ENCODE peak calls at places on chromosomes 5 and 9, in five cellular contexts. One of them, this sample, is unnamed.
A peak's percentile ranks its signal among the peaks of the same experiment; 100 is the strongest.

GRCh38 chr9:23820731-23821399 is 5.2 kb downstream of the ELAVL2 start:
- DNase-seq in PC-9: no peak
- DNase-seq in thyroid gland: no peak
- DNase-seq in mesendoderm: peak; percentile 71
- DNase-seq in uterus: no peak
- DNase-seq in this sample: no peak

GRCh38 chr5:158152151-158152550 is 293.2 kb upstream of the CLINT1 start:
- DNase-seq in PC-9: no peak
- DNase-seq in thyroid gland: no peak
- DNase-seq in mesendoderm: no peak
- DNase-seq in uterus: no peak
- DNase-seq in this sample: no peak

GRCh38 chr9:34459941-34460340 is 1.3 kb downstream of the DNAI1 start:
- DNase-seq in PC-9: no peak
- DNase-seq in thyroid gland: no peak
- DNase-seq in mesendoderm: no peak
- DNase-seq in uterus: no peak
- DNase-seq in this sample: no peak

GRCh38 chr9:22111871-22112247 is 102.8 kb upstream of the CDKN2B start:
- DNase-seq in PC-9: no peak
- DNase-seq in thyroid gland: no peak
- DNase-seq in mesendoderm: no peak
- DNase-seq in uterus: no peak
- DNase-seq in this sample: no peak

GRCh38 chr5:149205625-149206523 is 64.6 kb downstream of the ABLIM3 start:
- DNase-seq in PC-9: peak; percentile 78
- DNase-seq in thyroid gland: peak; percentile 22
- DNase-seq in mesendoderm: no peak
- DNase-seq in uterus: peak; percentile 28
- DNase-seq in this sample: no peak

GRCh38 chr9:134848504-134848903 is 32.1 kb upstream of the FCN2 start:
- DNase-seq in PC-9: no peak
- DNase-seq in thyroid gland: no peak
- DNase-seq in mesendoderm: no peak
- DNase-seq in uterus: no peak
- DNase-seq in this sample: no peak

GRCh38 chr9:72213906-72214305 is 64.7 kb downstream of the GDA start:
- DNase-seq in PC-9: no peak
- DNase-seq in thyroid gland: no peak
- DNase-seq in mesendoderm: no peak
- DNase-seq in uterus: no peak
- DNase-seq in this sample: no peak

GRCh38 chr5:161548472-161549094 is 2.1 kb upstream of the GABRB2 start:
- DNase-seq in PC-9: no peak
- DNase-seq in thyroid gland: no peak
- DNase-seq in mesendoderm: peak; percentile 60
- DNase-seq in uterus: no peak
- DNase-seq in this sample: no peak

GRCh38 chr5:174309131-174309845 is 263.8 kb downstream of the NSG2 start:
- DNase-seq in PC-9: no peak
- DNase-seq in thyroid gland: no peak
- DNase-seq in mesendoderm: no peak
- DNase-seq in uterus: no peak
- DNase-seq in this sample: no peak

GRCh38 chr9:86990276-86990675 is 43.0 kb upstream of the GAS1 start:
- DNase-seq in PC-9: no peak
- DNase-seq in thyroid gland: no peak
- DNase-seq in mesendoderm: no peak
- DNase-seq in uterus: no peak
- DNase-seq in this sample: no peak

GRCh38 chr5:174300941-174301761 is 255.6 kb downstream of the NSG2 start:
- DNase-seq in PC-9: no peak
- DNase-seq in thyroid gland: peak; percentile 3
- DNase-seq in mesendoderm: peak; percentile 83
- DNase-seq in uterus: no peak
- DNase-seq in this sample: no peak

GRCh38 chr5:135173662-135174290 is 139.7 kb upstream of the PITX1 start:
- DNase-seq in PC-9: no peak
- DNase-seq in thyroid gland: no peak
- DNase-seq in mesendoderm: peak; percentile 30
- DNase-seq in uterus: no peak
- DNase-seq in this sample: no peak

GRCh38 chr5:1244976-1245375 is 19.8 kb downstream of the SLC6A18 start:
- DNase-seq in PC-9: peak; percentile 40
- DNase-seq in thyroid gland: no peak
- DNase-seq in mesendoderm: no peak
- DNase-seq in uterus: no peak
- DNase-seq in this sample: no peak

GRCh38 chr9:136609838-136610311 is 52.8 kb upstream of the EGFL7 start:
- DNase-seq in PC-9: no peak
- DNase-seq in thyroid gland: no peak
- DNase-seq in mesendoderm: no peak
- DNase-seq in uterus: no peak
- DNase-seq in this sample: no peak

GRCh38 chr9:124475868-124476690 is 25.8 kb downstream of the ADGRD2 start:
- DNase-seq in PC-9: no peak
- DNase-seq in thyroid gland: no peak
- DNase-seq in mesendoderm: no peak
- DNase-seq in uterus: no peak
- DNase-seq in this sample: no peak

GRCh38 chr9:77751341-77752091 is 103.4 kb upstream of the GNA14 start:
- DNase-seq in PC-9: peak; percentile 28
- DNase-seq in thyroid gland: no peak
- DNase-seq in mesendoderm: peak; percentile 81
- DNase-seq in uterus: peak; percentile 51
- DNase-seq in this sample: no peak

GRCh38 chr5:142935014-142935413 is 164.8 kb downstream of the ARHGAP26 start:
- DNase-seq in PC-9: no peak
- DNase-seq in thyroid gland: no peak
- DNase-seq in mesendoderm: no peak
- DNase-seq in uterus: no peak
- DNase-seq in this sample: no peak

GRCh38 chr9:118522093-118523028 is 818.2 kb downstream of the TLR4 start:
- DNase-seq in PC-9: peak; percentile 36
- DNase-seq in thyroid gland: peak; percentile 54
- DNase-seq in mesendoderm: peak; percentile 90
- DNase-seq in uterus: peak; percentile 17
- DNase-seq in this sample: no peak

GRCh38 chr9:4382722-4383317 is 83.0 kb upstream of the GLIS3 start:
- DNase-seq in PC-9: peak; percentile 6
- DNase-seq in thyroid gland: no peak
- DNase-seq in mesendoderm: peak; percentile 51
- DNase-seq in uterus: no peak
- DNase-seq in this sample: peak; percentile 7

GRCh38 chr5:135721548-135722090 is 112.8 kb upstream of the SLC25A48 start:
- DNase-seq in PC-9: no peak
- DNase-seq in thyroid gland: no peak
- DNase-seq in mesendoderm: no peak
- DNase-seq in uterus: no peak
- DNase-seq in this sample: no peak

GRCh38 chr9:16869140-16869903 is 1.1 kb downstream of the BNC2 start:
- DNase-seq in PC-9: no peak
- DNase-seq in thyroid gland: no peak
- DNase-seq in mesendoderm: peak; percentile 44
- DNase-seq in uterus: peak; percentile 58
- DNase-seq in this sample: no peak

GRCh38 chr5:72013741-72014703 is 93.3 kb upstream of the MAP1B start:
- DNase-seq in PC-9: no peak
- DNase-seq in thyroid gland: no peak
- DNase-seq in mesendoderm: peak; percentile 13
- DNase-seq in uterus: no peak
- DNase-seq in this sample: no peak

GRCh38 chr5:37787742-37788141 is 52.1 kb downstream of the GDNF start:
- DNase-seq in PC-9: no peak
- DNase-seq in thyroid gland: no peak
- DNase-seq in mesendoderm: no peak
- DNase-seq in uterus: no peak
- DNase-seq in this sample: no peak

GRCh38 chr9:133492061-133493021 is 13.4 kb upstream of the SLC2A6 start:
- DNase-seq in PC-9: no peak
- DNase-seq in thyroid gland: peak; percentile 82
- DNase-seq in mesendoderm: no peak
- DNase-seq in uterus: no peak
- DNase-seq in this sample: no peak

GRCh38 chr5:117054808-117055398 is 480.3 kb upstream of the SEMA6A start:
- DNase-seq in PC-9: no peak
- DNase-seq in thyroid gland: no peak
- DNase-seq in mesendoderm: no peak
- DNase-seq in uterus: no peak
- DNase-seq in this sample: no peak

GRCh38 chr5:1876708-1877433 is 5.9 kb downstream of the IRX4 start:
- DNase-seq in PC-9: no peak
- DNase-seq in thyroid gland: no peak
- DNase-seq in mesendoderm: peak; percentile 16
- DNase-seq in uterus: no peak
- DNase-seq in this sample: no peak

GRCh38 chr9:129208191-129209091 is 30.4 kb upstream of the IER5L start:
- DNase-seq in PC-9: no peak
- DNase-seq in thyroid gland: no peak
- DNase-seq in mesendoderm: peak; percentile 93
- DNase-seq in uterus: no peak
- DNase-seq in this sample: peak; percentile 23

GRCh38 chr9:128685636-128686489 is 3.2 kb upstream of the SET start:
- DNase-seq in PC-9: no peak
- DNase-seq in thyroid gland: peak; percentile 45
- DNase-seq in mesendoderm: no peak
- DNase-seq in uterus: no peak
- DNase-seq in this sample: no peak

GRCh38 chr5:151351675-151352074 is 4.3 kb upstream of the SLC36A2 start:
- DNase-seq in PC-9: no peak
- DNase-seq in thyroid gland: no peak
- DNase-seq in mesendoderm: no peak
- DNase-seq in uterus: no peak
- DNase-seq in this sample: no peak

GRCh38 chr9:125889122-125889523 is 141.9 kb downstream of the PBX3 start:
- DNase-seq in PC-9: no peak
- DNase-seq in thyroid gland: peak; percentile 15
- DNase-seq in mesendoderm: no peak
- DNase-seq in uterus: no peak
- DNase-seq in this sample: no peak

GRCh38 chr5:14107536-14107935 is 35.6 kb upstream of the TRIO start:
- DNase-seq in PC-9: no peak
- DNase-seq in thyroid gland: no peak
- DNase-seq in mesendoderm: no peak
- DNase-seq in uterus: no peak
- DNase-seq in this sample: no peak

GRCh38 chr9:113996531-113997001 is 81.5 kb downstream of the AMBP start:
- DNase-seq in PC-9: no peak
- DNase-seq in thyroid gland: no peak
- DNase-seq in mesendoderm: no peak
- DNase-seq in uterus: peak; percentile 3
- DNase-seq in this sample: no peak
- H3K4me1 ChIP-seq in PC-9: no peaks in the 10 kb centered on the region
- H3K4me1 ChIP-seq in thyroid gland: peaks cover 32% of the 10 kb centered on the region
- H3K4me1 ChIP-seq in mesendoderm: no peaks in the 10 kb centered on the region
- H3K4me1 ChIP-seq in uterus: peaks cover 11% of the 10 kb centered on the region
- H3K4me1 ChIP-seq in this sample: no peaks in the 10 kb centered on the region

DNA sequence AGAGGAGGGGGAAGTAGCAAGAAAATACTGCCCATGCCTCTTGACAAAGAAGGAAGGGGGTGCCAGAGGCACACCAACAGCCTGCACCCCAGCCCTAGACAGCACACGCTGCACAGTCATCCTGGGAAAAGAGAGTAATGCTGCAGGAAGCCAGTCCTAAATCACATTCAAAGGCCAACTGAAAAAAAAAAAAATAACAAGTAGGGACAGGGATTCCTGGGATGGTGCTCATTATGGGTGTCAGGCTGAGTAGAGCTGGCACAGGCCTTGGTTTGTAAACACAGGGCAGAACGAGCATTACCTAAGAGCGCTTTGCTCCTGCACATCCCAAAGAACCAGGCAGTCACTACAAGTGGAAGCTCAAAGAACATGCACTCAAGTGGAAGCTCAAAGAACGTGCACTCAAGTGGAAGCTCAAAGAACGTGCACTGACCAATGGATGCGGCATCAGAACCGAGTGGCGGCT is 7.8 kb downstream of the RAPGEF1 start:
- DNase-seq in PC-9: no peak
- DNase-seq in thyroid gland: peak; percentile 89
- DNase-seq in mesendoderm: no peak
- DNase-seq in uterus: no peak
- DNase-seq in this sample: no peak
- H3K4me1 ChIP-seq in PC-9: peaks cover 58% of the 10 kb centered on the region
- H3K4me1 ChIP-seq in thyroid gland: peaks cover 19% of the 10 kb centered on the region
- H3K4me1 ChIP-seq in mesendoderm: peaks cover 10% of the 10 kb centered on the region
- H3K4me1 ChIP-seq in uterus: no peaks in the 10 kb centered on the region
- H3K4me1 ChIP-seq in this sample: peaks cover 86% of the 10 kb centered on the region

DNA sequence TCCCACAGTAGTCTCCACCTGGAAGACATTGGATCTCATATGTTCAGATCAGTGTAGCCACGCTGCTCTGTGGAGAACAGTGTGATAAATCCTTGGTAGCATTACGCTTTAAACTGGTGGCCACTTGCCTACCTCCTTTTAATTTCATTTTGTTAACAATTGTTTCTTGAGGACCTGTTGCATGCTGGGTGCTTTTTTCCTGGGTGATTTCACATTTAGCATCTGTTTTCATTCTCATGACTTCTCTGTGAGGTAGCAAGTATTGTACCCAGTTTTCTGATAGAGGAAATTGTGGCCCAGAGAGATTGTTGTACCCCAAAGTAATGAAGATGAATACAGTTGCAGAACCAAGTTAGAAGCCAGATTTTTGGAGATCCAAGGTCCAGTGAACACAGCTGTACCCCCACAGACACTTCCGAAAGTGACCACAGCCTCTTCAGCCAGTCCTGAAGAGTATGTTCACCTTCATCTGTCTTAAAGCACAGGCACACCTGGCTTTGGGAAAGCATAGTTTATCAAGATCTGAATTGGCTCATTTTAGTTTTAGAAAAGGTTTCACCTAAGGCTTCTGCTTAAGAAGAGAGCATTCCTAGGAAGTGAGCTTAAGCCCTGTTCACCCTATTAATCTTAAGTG is 75.2 kb downstream of the F2RL2 start:
- DNase-seq in PC-9: no peak
- DNase-seq in thyroid gland: no peak
- DNase-seq in mesendoderm: no peak
- DNase-seq in uterus: no peak
- DNase-seq in this sample: no peak
- H3K4me1 ChIP-seq in PC-9: no peaks in the 10 kb centered on the region
- H3K4me1 ChIP-seq in thyroid gland: peaks cover 23% of the 10 kb centered on the region
- H3K4me1 ChIP-seq in mesendoderm: peaks cover 5% of the 10 kb centered on the region
- H3K4me1 ChIP-seq in uterus: no peaks in the 10 kb centered on the region
- H3K4me1 ChIP-seq in this sample: peaks cover 64% of the 10 kb centered on the region

GRCh38 chr5:173041881-173042481 is 14.2 kb upstream of the CREBRF start:
- DNase-seq in PC-9: no peak
- DNase-seq in thyroid gland: no peak
- DNase-seq in mesendoderm: no peak
- DNase-seq in uterus: no peak
- DNase-seq in this sample: no peak

GRCh38 chr5:173045481-173045880 is 10.7 kb upstream of the CREBRF start:
- DNase-seq in PC-9: no peak
- DNase-seq in thyroid gland: no peak
- DNase-seq in mesendoderm: peak; percentile 59
- DNase-seq in uterus: no peak
- DNase-seq in this sample: no peak

GRCh38 chr5:173047838-173048105 is 8.4 kb upstream of the CREBRF start:
- DNase-seq in PC-9: no peak
- DNase-seq in thyroid gland: no peak
- DNase-seq in mesendoderm: no peak
- DNase-seq in uterus: no peak
- DNase-seq in this sample: no peak

GRCh38 chr5:173039964-173040363 is 16.2 kb upstream of the CREBRF start:
- DNase-seq in PC-9: no peak
- DNase-seq in thyroid gland: no peak
- DNase-seq in mesendoderm: no peak
- DNase-seq in uterus: no peak
- DNase-seq in this sample: no peak

GRCh38 chr5:173042708-173043107 is 13.4 kb upstream of the CREBRF start:
- DNase-seq in PC-9: no peak
- DNase-seq in thyroid gland: no peak
- DNase-seq in mesendoderm: no peak
- DNase-seq in uterus: no peak
- DNase-seq in this sample: no peak
- H3K4me1 ChIP-seq in PC-9: no peaks in the 10 kb centered on the region
- H3K4me1 ChIP-seq in thyroid gland: no peaks in the 10 kb centered on the region
- H3K4me1 ChIP-seq in mesendoderm: peaks cover 3% of the 10 kb centered on the region
- H3K4me1 ChIP-seq in uterus: no peaks in the 10 kb centered on the region
- H3K4me1 ChIP-seq in this sample: peaks cover 3% of the 10 kb centered on the region